ENCODE peak calls at places on chromosomes 7 and 10, in six cellular contexts. X is pancreas; D is heart right ventricle; L is CD8-positive, alpha-beta T cell; B is astrocyte; I is cardiac muscle cell. J is an unnamed sample. For H3K9me3, the result is how much of the 10 kb centered on the place peaks cover.

GRCh38 chr7:107039199-107039900 is 5.2 kb upstream of the PRKAR2B start:
- DNase-seq in X (no peak), D (no peak), L (no peak), B (no peak), I (no peak), J (no peak)

GRCh38 chr7:108581655-108582491 is 12.2 kb downstream of the DNAJB9 start:
- DNase-seq in X (no peak), D (no peak), L (no peak), B (no peak), I (peak), J (no peak)

GRCh38 chr10:77299257-77299656 is 338.4 kb downstream of the KCNMA1 start:
- DNase-seq in X (no peak), D (no peak), L (no peak), B (no peak), I (no peak), J (no peak)

GRCh38 chr7:121755818-121756501 is 117.0 kb upstream of the PTPRZ1 start:
- DNase-seq in X (no peak), D (no peak), L (no peak), B (no peak), I (no peak), J (no peak)

GRCh38 chr7:91249506-91250233 is 14.6 kb upstream of the FZD1 start:
- DNase-seq in X (no peak), D (no peak), L (no peak), B (peak), I (peak), J (no peak)

GRCh38 chr7:149238051-149238450 is 1.4 kb upstream of the ZNF212 start:
- DNase-seq in X (no peak), D (no peak), L (no peak), B (no peak), I (no peak), J (no peak)

GRCh38 chr10:88379575-88379974 is 203.5 kb downstream of the RNLS start:
- DNase-seq in X (no peak), D (no peak), L (no peak), B (peak), I (peak), J (no peak)

GRCh38 chr10:79123547-79123963 is 54.8 kb downstream of the ZMIZ1 start:
- DNase-seq in X (no peak), D (no peak), L (no peak), B (peak), I (no peak), J (no peak)

GRCh38 chr7:130611206-130611605 is 57.3 kb downstream of the COPG2 start:
- DNase-seq in X (no peak), D (no peak), L (no peak), B (no peak), I (no peak), J (no peak)

GRCh38 chr7:17408245-17408903 is 109.9 kb downstream of the AHR start:
- DNase-seq in X (no peak), D (peak), L (no peak), B (peak), I (peak), J (no peak)

GRCh38 chr10:17882557-17882956 is 69.2 kb upstream of the SLC39A12 start:
- DNase-seq in X (no peak), D (no peak), L (no peak), B (peak), I (peak), J (no peak)

GRCh38 chr10:130261766-130262165 is 125.6 kb downstream of the GLRX3 start:
- DNase-seq in X (no peak), D (no peak), L (no peak), B (no peak), I (no peak), J (no peak)
- H3K9me3 ChIP-seq in X (under half), D (under half), L (under half), B (under half), I (under half), J (under half)

GRCh38 chr7:128431221-128431620 is 21.4 kb upstream of the IMPDH1 start:
- DNase-seq in X (no peak), D (no peak), L (no peak), B (no peak), I (peak), J (no peak)

GRCh38 chr7:128435311-128435654 is 20.4 kb upstream of the HILPDA start:
- DNase-seq in X (no peak), D (no peak), L (no peak), B (no peak), I (no peak), J (no peak)

GRCh38 chr7:128434413-128435310 is 21.0 kb upstream of the HILPDA start:
- DNase-seq in X (no peak), D (no peak), L (no peak), B (no peak), I (no peak), J (no peak)

GRCh38 chr7:128430207-128430606 is 20.4 kb upstream of the IMPDH1 start:
- DNase-seq in X (no peak), D (no peak), L (no peak), B (no peak), I (no peak), J (no peak)

DNA sequence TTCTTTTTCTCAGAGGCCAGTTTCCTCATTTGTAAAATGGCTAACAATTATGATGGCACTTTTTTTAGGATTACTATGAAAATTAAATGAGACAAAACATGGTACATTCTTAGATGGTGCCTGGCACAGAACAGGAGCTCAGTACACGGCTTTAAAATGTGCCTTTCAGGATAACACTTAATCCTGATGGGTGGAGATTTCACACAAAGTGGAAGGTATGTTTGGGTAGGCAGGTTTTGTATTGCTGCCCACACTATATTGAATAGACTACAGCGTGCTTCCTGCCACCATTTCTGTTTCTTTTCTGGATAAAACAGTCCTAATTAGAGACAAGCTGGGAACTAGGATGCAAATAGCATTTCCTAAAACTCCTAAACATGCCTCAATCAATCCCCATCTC is 22.0 kb upstream of the IMPDH1 start:
- DNase-seq in X (no peak), D (no peak), L (no peak), B (no peak), I (no peak), J (no peak)
- H3K27ac ChIP-seq in X (no peak), D (no peak), L (no peak), B (no peak), I (no peak), J (no peak)

DNA sequence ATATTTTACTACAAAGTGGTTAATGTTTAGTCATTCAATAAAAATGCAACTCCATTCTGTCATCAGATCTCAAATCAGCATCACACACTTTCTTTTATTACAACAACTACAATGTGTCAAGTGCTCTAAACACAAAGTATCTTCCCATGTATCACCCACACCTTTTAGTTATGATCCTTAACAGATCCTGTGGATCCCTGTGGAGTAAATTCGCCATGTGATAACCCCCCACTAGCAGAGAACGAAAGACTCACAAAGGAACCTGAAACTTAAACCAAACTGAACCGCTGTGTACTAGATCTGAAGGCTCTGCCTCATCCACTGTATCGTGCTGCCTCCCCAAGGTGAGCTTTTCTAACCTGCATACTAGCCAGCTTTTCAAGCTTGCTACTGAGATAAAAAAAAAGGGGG is 1.8 kb downstream of the DPY19L1 start:
- DNase-seq in X (no peak), D (no peak), L (peak), B (peak), I (peak), J (peak)
- H3K4me3 ChIP-seq in X (no peak), D (peak), L (no peak), B (peak), I (peak), J (peak)

GRCh38 chr10:9828110-9828509 is 1189.6 kb upstream of the CELF2 start:
- DNase-seq in X (no peak), D (no peak), L (no peak), B (no peak), I (no peak), J (no peak)

GRCh38 chr10:9833871-9834454 is 1183.7 kb upstream of the CELF2 start:
- DNase-seq in X (no peak), D (no peak), L (no peak), B (no peak), I (no peak), J (no peak)
- H3K9me3 ChIP-seq in X (under half), D (under half), L (under half), B (under half), I (under half), J (under half)

GRCh38 chr7:137741443-137741842 is 105.3 kb downstream of the DGKI start:
- DNase-seq in X (no peak), D (no peak), L (no peak), B (no peak), I (no peak), J (no peak)
- H3K27ac ChIP-seq in X (no peak), D (no peak), L (no peak), B (no peak), I (no peak), J (no peak)

GRCh38 chr10:34786464-34786863 is 28.6 kb downstream of the PARD3 start:
- DNase-seq in X (no peak), D (no peak), L (no peak), B (no peak), I (no peak), J (no peak)

GRCh38 chr10:34780818-34781380 is 34.2 kb downstream of the PARD3 start:
- DNase-seq in X (peak), D (peak), L (no peak), B (peak), I (peak), J (no peak)

GRCh38 chr10:34776090-34776690 is 38.9 kb downstream of the PARD3 start:
- DNase-seq in X (no peak), D (no peak), L (no peak), B (no peak), I (peak), J (no peak)

GRCh38 chr10:34781709-34782108 is 33.4 kb downstream of the PARD3 start:
- DNase-seq in X (no peak), D (no peak), L (no peak), B (no peak), I (no peak), J (no peak)
- H3K4me3 ChIP-seq in X (no peak), D (no peak), L (no peak), B (no peak), I (no peak), J (no peak)

GRCh38 chr10:129743738-129744133 is 220.3 kb downstream of the EBF3 start:
- DNase-seq in X (no peak), D (no peak), L (no peak), B (no peak), I (no peak), J (no peak)
- H3K9me3 ChIP-seq in X (under half), D (under half), L (under half), B (under half), I (under half), J (under half)

GRCh38 chr10:44301781-44302400 is 83.0 kb downstream of the CXCL12 start:
- DNase-seq in X (no peak), D (no peak), L (no peak), B (peak), I (no peak), J (no peak)
- H3K27ac ChIP-seq in X (no peak), D (no peak), L (no peak), B (peak), I (no peak), J (no peak)

GRCh38 chr10:44016589-44017482 is 368.1 kb downstream of the CXCL12 start:
- DNase-seq in X (no peak), D (no peak), L (no peak), B (no peak), I (peak), J (no peak)
- H3K4me3 ChIP-seq in X (no peak), D (no peak), L (no peak), B (no peak), I (no peak), J (no peak)

GRCh38 chr10:37765216-37765615 is 92.2 kb downstream of the ZNF248 start:
- DNase-seq in X (no peak), D (no peak), L (no peak), B (no peak), I (no peak), J (no peak)
- H3K9me3 ChIP-seq in X (under half), D (half or more), L (under half), B (under half), I (under half), J (under half)